ENCODE peak calls at places on chromosomes 2 and 18, in six cellular contexts. Y, U, B, K, Z and E are unnamed samples.

GRCh38 chr2:145715601-145716000 is 1195.7 kb upstream of the ZEB2 start:
- DNase-seq in K (no peak), B (no peak), Y (no peak), U (peak), Z (no peak), E (no peak)

GRCh38 chr18:67310826-67311225 is 205.7 kb downstream of the DSEL start:
- DNase-seq in Z (no peak), B (no peak), K (peak), Y (no peak), U (peak), E (no peak)

GRCh38 chr2:100554788-100555407 is 7.9 kb upstream of the PDCL3 start:
- DNase-seq in B (no peak), Z (peak), K (no peak), U (no peak), Y (no peak), E (no peak)

GRCh38 chr2:54396107-54396506 is 60.0 kb upstream of the SPTBN1 start:
- DNase-seq in U (peak), K (no peak), B (no peak), Y (no peak), Z (no peak), E (no peak)

GRCh38 chr2:113965644-113966043 is 75.8 kb downstream of the ACTR3 start:
- DNase-seq in Y (peak), Z (no peak), K (no peak), U (peak), B (no peak), E (peak)

GRCh38 chr18:48949606-48950535 is 894 bp downstream of the SMAD7 start:
- DNase-seq in U (peak), Y (no peak), K (peak), Z (peak), B (no peak), E (peak)

GRCh38 chr2:203014456-203015199 is at the start of gene NBEAL1:
- DNase-seq in K (peak), Y (peak), Z (peak), U (peak), B (peak), E (peak)

GRCh38 chr18:54558609-54559585 is 32.1 kb upstream of the DYNAP start:
- DNase-seq in Y (peak), Z (no peak), K (no peak), B (no peak), U (peak), E (peak)

GRCh38 chr2:96105152-96105915 is 11.0 kb downstream of the ADRA2B start:
- DNase-seq in B (no peak), Z (peak), K (no peak), U (no peak), Y (no peak), E (no peak)

GRCh38 chr18:713135-713490 is 683 bp upstream of the ENOSF1 start:
- DNase-seq in Y (no peak), B (peak), U (no peak), K (no peak), Z (no peak), E (no peak)

GRCh38 chr2:189347540-189347939 is 93.7 kb upstream of the WDR75 start:
- DNase-seq in U (peak), K (peak), B (peak), Y (peak), Z (no peak), E (peak)

GRCh38 chr2:227607969-227608368 is 6.7 kb downstream of the SCYGR3 start:
- DNase-seq in B (no peak), U (peak), Z (no peak), Y (no peak), K (no peak), E (no peak)

GRCh38 chr18:23156134-23156533 is 20.8 kb downstream of the CABLES1 start:
- DNase-seq in U (no peak), Z (no peak), B (no peak), Y (no peak), K (no peak), E (no peak)

GRCh38 chr2:74575320-74575719 is 20.8 kb downstream of the DOK1 start:
- DNase-seq in U (peak), B (no peak), Y (no peak), K (no peak), Z (no peak), E (no peak)

GRCh38 chr2:117851969-117852368 is 37.5 kb downstream of the DDX18 start:
- DNase-seq in B (no peak), Z (no peak), Y (no peak), U (no peak), K (peak), E (no peak)

GRCh38 chr2:75094405-75094804 is 104.9 kb downstream of the TACR1 start:
- DNase-seq in K (no peak), U (no peak), Y (no peak), Z (no peak), B (no peak), E (no peak)

GRCh38 chr2:667332-668000 is 9.7 kb downstream of the TMEM18 start:
- DNase-seq in Z (no peak), U (peak), K (peak), B (no peak), Y (no peak), E (no peak)

GRCh38 chr2:191845248-191845715 is 1.6 kb downstream of the CAVIN2 start:
- DNase-seq in Y (no peak), Z (peak), B (no peak), U (no peak), K (no peak), E (peak)

GRCh38 chr18:37320320-37320719 is 245.3 kb downstream of the CELF4 start:
- DNase-seq in Z (no peak), Y (no peak), K (no peak), B (no peak), U (no peak), E (no peak)

GRCh38 chr2:38274286-38275276 is 102.5 kb downstream of the ATL2 start:
- DNase-seq in K (peak), B (no peak), Z (no peak), Y (peak), U (peak), E (peak)

GRCh38 chr2:56260415-56260814 is 76.6 kb downstream of the CCDC85A start:
- DNase-seq in Z (no peak), K (no peak), Y (no peak), U (peak), B (no peak), E (no peak)

GRCh38 chr2:96502891-96503636 is 2.1 kb downstream of the NEURL3 start:
- DNase-seq in K (peak), U (no peak), Z (no peak), B (peak), Y (no peak), E (no peak)

DNA sequence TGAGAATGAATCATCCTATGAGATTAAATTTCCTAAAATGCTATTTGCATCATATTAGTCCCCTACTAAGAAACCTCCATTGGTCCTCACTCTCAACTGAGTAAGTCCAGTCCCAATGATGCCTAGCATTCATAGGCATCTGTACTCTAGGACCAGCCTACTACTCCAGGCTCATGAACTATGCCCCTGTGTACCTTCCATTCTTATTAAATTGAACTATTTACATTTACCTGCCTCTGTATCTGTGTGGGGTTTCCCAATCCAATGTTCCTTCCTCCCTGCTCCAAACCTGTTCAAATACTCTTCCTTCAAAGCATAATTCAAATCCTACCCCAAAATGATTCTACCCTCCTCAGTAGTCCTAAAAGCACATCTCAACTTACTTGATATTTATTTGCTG is 3.8 kb downstream of the MEMO1 start:
- DNase-seq in U (peak), K (no peak), Z (no peak), Y (no peak), B (no peak), E (no peak)
- H3K4me3 ChIP-seq in U (no peak), K (no peak), Z (no peak), Y (no peak), B (no peak), E (no peak)

DNA sequence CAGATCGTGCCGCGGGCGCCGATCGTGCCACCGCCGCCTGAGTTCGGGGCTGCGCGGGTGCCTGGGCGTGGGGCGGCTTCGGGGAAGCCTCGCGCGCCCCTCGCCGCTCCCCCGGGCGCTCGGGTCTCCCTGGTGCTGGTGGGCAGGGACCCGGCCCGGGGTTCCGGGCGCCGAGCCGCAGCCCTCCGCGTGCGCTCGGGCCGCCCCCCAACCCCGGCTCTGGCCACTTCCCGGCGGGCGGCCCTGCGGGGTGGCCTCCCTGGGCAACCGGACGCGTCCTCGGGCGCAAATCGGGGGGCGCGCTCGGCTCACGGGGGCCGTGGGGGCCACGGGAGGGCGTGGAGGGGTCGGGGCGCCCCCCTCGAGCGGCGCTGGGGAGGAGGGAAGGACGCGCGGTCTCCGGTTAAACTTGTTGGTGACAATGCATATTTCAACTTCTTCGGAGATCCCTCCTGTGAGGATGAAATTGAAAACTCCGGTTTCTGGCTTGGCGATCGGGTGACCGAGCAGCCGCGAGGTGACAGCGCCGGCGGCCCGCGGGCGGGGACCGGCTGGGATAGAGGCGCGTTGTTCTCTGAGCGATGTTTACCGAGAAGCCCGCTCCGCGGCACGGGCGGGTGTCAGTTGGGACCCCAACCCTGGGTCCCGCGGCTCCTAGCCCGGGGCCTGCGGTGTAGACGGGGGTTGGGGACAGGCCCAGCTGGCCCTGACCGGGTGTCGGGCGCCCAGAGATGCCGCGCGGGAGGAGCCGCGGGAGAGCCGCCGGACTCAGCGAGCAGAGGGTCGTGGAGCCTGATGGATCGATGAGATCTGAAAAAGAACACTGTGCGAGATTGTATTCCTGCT is 676 bp downstream of the SH3BP4 start:
- DNase-seq in U (peak), Z (peak), Y (no peak), B (no peak), K (no peak), E (no peak)
- H3K4me3 ChIP-seq in U (peak), Z (peak), Y (no peak), B (peak), K (peak), E (peak)

GRCh38 chr2:173952267-173953046 is 12.7 kb downstream of the SP3 start:
- DNase-seq in K (no peak), B (no peak), Z (no peak), U (no peak), Y (no peak), E (no peak)
- H3K4me3 ChIP-seq in K (no peak), B (no peak), Z (no peak), U (no peak), Y (no peak), E (no peak)

GRCh38 chr2:200174433-200175216 is 131.9 kb upstream of the SPATS2L start:
- DNase-seq in U (no peak), B (no peak), K (no peak), Y (no peak), Z (no peak), E (no peak)
- H3K4me3 ChIP-seq in U (no peak), B (no peak), K (no peak), Y (no peak), Z (no peak), E (no peak)